ENCODE peak calls at places on chromosomes 11 and 22, in four cellular contexts. One of them, this sample, is unnamed. For H3K27me3, the result is how much of the 10 kb centered on the place peaks cover.

GRCh38 chr11:127791844-127792243 is 791.3 kb upstream of the KIRREL3 start:
- DNase-seq in GM12878: no peak
- DNase-seq in K562: no peak
- DNase-seq in H1: no peak
- DNase-seq in this sample: no peak

GRCh38 chr11:18203723-18204122 is 31.1 kb downstream of the MRGPRX4 start:
- DNase-seq in GM12878: no peak
- DNase-seq in K562: peak
- DNase-seq in H1: peak
- DNase-seq in this sample: peak

GRCh38 chr11:69515271-69516245 is 34.1 kb downstream of the LINC01488 start:
- DNase-seq in GM12878: no peak
- DNase-seq in K562: no peak
- DNase-seq in H1: no peak
- DNase-seq in this sample: no peak

GRCh38 chr22:31616315-31616980 is 45.6 kb downstream of the PISD start:
- DNase-seq in GM12878: no peak
- DNase-seq in K562: no peak
- DNase-seq in H1: no peak
- DNase-seq in this sample: peak

GRCh38 chr22:40070701-40071100 is 75.9 kb downstream of the FAM83F start:
- DNase-seq in GM12878: no peak
- DNase-seq in K562: no peak
- DNase-seq in H1: no peak
- DNase-seq in this sample: no peak

GRCh38 chr11:81449588-81450155 is 1284.0 kb downstream of the FAM181B start:
- DNase-seq in GM12878: no peak
- DNase-seq in K562: no peak
- DNase-seq in H1: no peak
- DNase-seq in this sample: no peak

GRCh38 chr22:45430871-45431270 is 17.4 kb downstream of the RIBC2 start:
- DNase-seq in GM12878: no peak
- DNase-seq in K562: no peak
- DNase-seq in H1: no peak
- DNase-seq in this sample: no peak

GRCh38 chr11:65640483-65641207 is 2.7 kb downstream of the SIPA1 start:
- DNase-seq in GM12878: no peak
- DNase-seq in K562: no peak
- DNase-seq in H1: no peak
- DNase-seq in this sample: no peak

GRCh38 chr11:102070766-102071165 is 23.5 kb downstream of the CFAP300 start:
- DNase-seq in GM12878: no peak
- DNase-seq in K562: no peak
- DNase-seq in H1: no peak
- DNase-seq in this sample: no peak

GRCh38 chr11:95147364-95147905 is 57.8 kb downstream of the ENDOD1 start:
- DNase-seq in GM12878: no peak
- DNase-seq in K562: peak
- DNase-seq in H1: no peak
- DNase-seq in this sample: peak

GRCh38 chr11:63970902-63971301 is 3.5 kb upstream of the COX8A start:
- DNase-seq in GM12878: no peak
- DNase-seq in K562: no peak
- DNase-seq in H1: no peak
- DNase-seq in this sample: peak

GRCh38 chr11:84719935-84720577 is 907.1 kb downstream of the DLG2 start:
- DNase-seq in GM12878: no peak
- DNase-seq in K562: no peak
- DNase-seq in H1: peak
- DNase-seq in this sample: no peak

GRCh38 chr22:50465531-50465930 is 9.3 kb downstream of the SBF1 start:
- DNase-seq in GM12878: no peak
- DNase-seq in K562: no peak
- DNase-seq in H1: no peak
- DNase-seq in this sample: no peak

GRCh38 chr11:113016905-113017304 is 55.7 kb downstream of the NCAM1 start:
- DNase-seq in GM12878: no peak
- DNase-seq in K562: no peak
- DNase-seq in H1: no peak
- DNase-seq in this sample: no peak

GRCh38 chr11:132466983-132467382 is 1065.3 kb downstream of the OPCML start:
- DNase-seq in GM12878: no peak
- DNase-seq in K562: no peak
- DNase-seq in H1: no peak
- DNase-seq in this sample: no peak

GRCh38 chr22:37230673-37231405 is 13.2 kb downstream of the RAC2 start:
- DNase-seq in GM12878: peak
- DNase-seq in K562: no peak
- DNase-seq in H1: no peak
- DNase-seq in this sample: no peak

GRCh38 chr11:70383664-70384395 is 14.5 kb upstream of the CTTN start:
- DNase-seq in GM12878: no peak
- DNase-seq in K562: no peak
- DNase-seq in H1: no peak
- DNase-seq in this sample: no peak

GRCh38 chr11:75288846-75289760 is 48.5 kb downstream of the TPBGL start:
- DNase-seq in GM12878: no peak
- DNase-seq in K562: no peak
- DNase-seq in H1: no peak
- DNase-seq in this sample: no peak

GRCh38 chr11:94020777-94021615 is at the start of gene HEPHL1:
- DNase-seq in GM12878: no peak
- DNase-seq in K562: no peak
- DNase-seq in H1: no peak
- DNase-seq in this sample: no peak

GRCh38 chr22:24161909-24162308 is 19.4 kb upstream of the SUSD2 start:
- DNase-seq in GM12878: no peak
- DNase-seq in K562: no peak
- DNase-seq in H1: no peak
- DNase-seq in this sample: no peak

GRCh38 chr11:103338621-103339484 is 229.6 kb downstream of the DYNC2H1 start:
- DNase-seq in GM12878: no peak
- DNase-seq in K562: no peak
- DNase-seq in H1: peak
- DNase-seq in this sample: no peak

GRCh38 chr11:69792611-69793010 is 17.5 kb upstream of the FGF4 start:
- DNase-seq in GM12878: no peak
- DNase-seq in K562: no peak
- DNase-seq in H1: no peak
- DNase-seq in this sample: no peak

GRCh38 chr22:41873391-41873790 is 40.5 kb downstream of the SREBF2 start:
- DNase-seq in GM12878: no peak
- DNase-seq in K562: no peak
- DNase-seq in H1: no peak
- DNase-seq in this sample: no peak

GRCh38 chr11:87871071-87871470 is 304.2 kb downstream of the RAB38 start:
- DNase-seq in GM12878: no peak
- DNase-seq in K562: no peak
- DNase-seq in H1: no peak
- DNase-seq in this sample: no peak

GRCh38 chr11:31882951-31883392 is 71.8 kb upstream of the PAX6 start:
- DNase-seq in GM12878: no peak
- DNase-seq in K562: no peak
- DNase-seq in H1: no peak
- DNase-seq in this sample: no peak

GRCh38 chr11:87213444-87213843 is 175.7 kb downstream of the TMEM135 start:
- DNase-seq in GM12878: no peak
- DNase-seq in K562: no peak
- DNase-seq in H1: no peak
- DNase-seq in this sample: no peak

GRCh38 chr11:134662629-134663360 is 250.8 kb upstream of the B3GAT1 start:
- DNase-seq in GM12878: no peak
- DNase-seq in K562: no peak
- DNase-seq in H1: peak
- DNase-seq in this sample: no peak

GRCh38 chr22:27377901-27378300 is 423.7 kb downstream of the MN1 start:
- DNase-seq in GM12878: no peak
- DNase-seq in K562: no peak
- DNase-seq in H1: no peak
- DNase-seq in this sample: no peak

GRCh38 chr11:44789466-44789865 is 62.7 kb downstream of the TSPAN18 start:
- DNase-seq in GM12878: no peak
- DNase-seq in K562: no peak
- DNase-seq in H1: no peak
- DNase-seq in this sample: no peak

DNA sequence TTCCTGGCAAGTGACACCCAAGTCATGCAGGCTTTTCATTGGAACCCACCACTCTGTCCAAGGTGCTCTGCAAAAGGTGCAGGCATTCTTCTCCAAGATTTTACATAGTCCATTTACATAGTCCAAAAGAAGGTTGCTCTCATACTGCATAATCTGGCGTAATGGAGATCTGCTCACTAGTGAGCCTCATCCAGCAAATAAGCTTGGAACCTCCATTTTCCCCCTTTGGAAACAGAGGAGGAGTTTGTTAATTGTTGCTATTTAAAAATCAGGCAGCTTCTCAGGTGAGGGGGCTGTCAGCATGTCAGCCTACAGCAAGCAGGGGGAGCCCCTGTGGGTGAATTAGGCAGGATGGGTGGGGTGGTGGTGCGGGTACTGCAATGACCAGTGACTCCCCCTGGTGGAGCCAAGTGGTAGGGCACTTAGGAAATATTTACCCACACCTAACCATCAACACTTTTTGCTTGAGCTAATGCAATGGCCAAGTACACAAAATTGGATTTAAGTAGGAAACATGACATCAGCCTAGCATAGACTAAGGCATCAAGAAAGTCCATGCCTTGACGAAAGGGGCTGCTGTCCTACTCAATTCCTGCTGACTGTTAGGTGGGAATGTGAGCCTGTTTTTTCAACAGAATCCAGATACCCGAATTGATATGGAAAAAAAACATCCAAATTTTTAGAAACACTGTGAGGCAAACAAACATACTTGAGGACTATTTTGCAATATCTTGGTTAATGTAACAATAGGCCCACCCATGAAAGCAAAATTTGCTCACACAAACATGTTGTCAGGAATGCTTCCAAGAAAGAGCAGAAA is 64.5 kb downstream of the AMBRA1 start:
- DNase-seq in GM12878: no peak
- DNase-seq in K562: peak
- DNase-seq in H1: peak
- DNase-seq in this sample: peak
- TF ChIP-seq HDAC2 in GM12878: no peak
- TF ChIP-seq HDAC2 in K562: no peak
- TF ChIP-seq HDAC2 in H1: no peak
- TF ChIP-seq HDAC2 in this sample: no peak

GRCh38 chr11:34155057-34155758 is 49.8 kb downstream of the NAT10 start:
- DNase-seq in GM12878: no peak
- DNase-seq in K562: no peak
- DNase-seq in H1: no peak
- DNase-seq in this sample: no peak
- TF ChIP-seq POLR2AphosphoS5 in GM12878: no peak
- TF ChIP-seq POLR2AphosphoS5 in K562: peak
- TF ChIP-seq POLR2AphosphoS5 in H1: no peak
- TF ChIP-seq POLR2AphosphoS5 in this sample: no peak

GRCh38 chr11:20337526-20338154 is 25.9 kb upstream of the HTATIP2 start:
- DNase-seq in GM12878: no peak
- DNase-seq in K562: no peak
- DNase-seq in H1: peak
- DNase-seq in this sample: peak
- H3K27me3 ChIP-seq in GM12878: under half
- H3K27me3 ChIP-seq in K562: under half
- H3K27me3 ChIP-seq in H1: under half
- H3K27me3 ChIP-seq in this sample: under half

DNA sequence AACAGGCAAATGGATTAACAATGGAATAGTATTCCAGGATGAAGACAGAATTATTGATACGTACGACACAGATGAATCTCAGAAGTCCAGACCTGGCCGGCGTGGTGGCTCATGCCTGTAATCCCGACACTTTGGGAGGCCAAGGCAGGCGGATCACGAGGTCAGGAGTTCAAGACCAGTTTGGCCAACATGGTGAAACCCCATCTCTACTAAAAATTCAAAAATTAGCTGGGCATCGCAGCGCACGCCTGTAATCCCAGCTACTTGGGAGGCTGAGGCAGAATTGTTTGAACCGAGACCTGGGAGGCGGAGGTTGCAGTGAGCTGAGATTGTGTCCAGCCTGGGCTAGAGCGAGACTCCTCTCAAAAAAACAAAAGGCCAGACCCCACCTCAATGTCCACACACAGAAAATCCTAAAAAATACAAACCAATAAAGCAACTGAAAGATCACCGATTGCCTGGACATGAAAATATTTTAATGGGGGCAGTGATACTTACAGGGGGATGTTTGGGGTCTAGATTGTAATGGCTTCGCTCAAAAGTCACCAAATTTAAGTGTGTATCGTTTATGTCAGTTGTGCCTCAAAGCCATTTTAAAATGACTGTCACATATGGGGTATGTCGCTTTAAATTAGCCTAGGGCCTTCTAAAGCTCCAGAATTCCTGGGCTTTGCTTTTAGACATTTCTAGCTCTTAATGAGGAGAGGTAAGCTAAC is 3.8 kb downstream of the RPS25 start:
- DNase-seq in GM12878: no peak
- DNase-seq in K562: peak
- DNase-seq in H1: no peak
- DNase-seq in this sample: no peak
- TF ChIP-seq HDAC2 in GM12878: no peak
- TF ChIP-seq HDAC2 in K562: no peak
- TF ChIP-seq HDAC2 in H1: no peak
- TF ChIP-seq HDAC2 in this sample: no peak

GRCh38 chr11:10125522-10126133 is 168.4 kb downstream of the SBF2 start:
- DNase-seq in GM12878: no peak
- DNase-seq in K562: no peak
- DNase-seq in H1: no peak
- DNase-seq in this sample: no peak
- TF ChIP-seq POLR2AphosphoS5 in GM12878: no peak
- TF ChIP-seq POLR2AphosphoS5 in K562: no peak
- TF ChIP-seq POLR2AphosphoS5 in H1: no peak
- TF ChIP-seq POLR2AphosphoS5 in this sample: no peak

This sample was measured in HepG2.